ENCODE peak calls at places on chromosomes 6 and 20, in seven cellular contexts. V, L, B, S, N, A and C are unnamed samples.

GRCh38 chr6:30006170-30007131 is 54.6 kb upstream of the POLR1H start:
- DNase-seq in V (peak; percentile 40), L (peak; percentile 25), B (no peak), S (peak; percentile 60), N (peak; percentile 24), A (peak; percentile 34), C (peak; percentile 3)

GRCh38 chr20:32062776-32063170 is 10.7 kb downstream of the HCK start:
- DNase-seq in V (no peak), L (no peak), B (no peak), S (no peak), N (no peak), A (peak; percentile 30), C (no peak)

GRCh38 chr6:161547617-161548016 is 273.8 kb upstream of the AGPAT4 start:
- DNase-seq in V (no peak), L (peak; percentile 72), B (no peak), S (no peak), N (no peak), A (no peak), C (no peak)

GRCh38 chr6:14458669-14459266 is 341.2 kb downstream of the CD83 start:
- DNase-seq in V (no peak), L (no peak), B (no peak), S (no peak), N (peak; percentile 78), A (no peak), C (peak; percentile 97)

GRCh38 chr6:127641905-127642304 is 64.9 kb downstream of the C6orf58 start:
- DNase-seq in V (peak; percentile 65), L (peak; percentile 65), B (peak; percentile 21), S (peak; percentile 52), N (peak; percentile 45), A (peak; percentile 1), C (peak; percentile 36)

GRCh38 chr6:14792118-14792955 is 453.5 kb upstream of the JARID2 start:
- DNase-seq in V (no peak), L (no peak), B (no peak), S (no peak), N (no peak), A (no peak), C (no peak)

GRCh38 chr6:67640462-67640861 is 994.6 kb upstream of the ADGRB3 start:
- DNase-seq in V (no peak), L (no peak), B (no peak), S (no peak), N (peak; percentile 33), A (no peak), C (peak; percentile 4)

GRCh38 chr6:108562503-108562993 is 1.8 kb downstream of the FOXO3 start:
- DNase-seq in V (peak; percentile 92), L (peak; percentile 99), B (peak; percentile 47), S (peak; percentile 79), N (peak; percentile 79), A (peak; percentile 39), C (peak; percentile 81)

GRCh38 chr6:42179956-42180335 is 6.8 kb downstream of the GUCA1A start:
- DNase-seq in V (no peak), L (no peak), B (no peak), S (no peak), N (no peak), A (no peak), C (peak; percentile 32)

GRCh38 chr6:39377530-39377929 is 55.0 kb upstream of the KCNK16 start:
- DNase-seq in V (peak; percentile 84), L (peak; percentile 90), B (peak; percentile 74), S (peak; percentile 76), N (peak; percentile 85), A (peak; percentile 67), C (peak; percentile 44)

GRCh38 chr6:56311086-56311485 is 63.7 kb upstream of the COL21A1 start:
- DNase-seq in V (no peak), L (no peak), B (no peak), S (no peak), N (no peak), A (no peak), C (no peak)
- H3K18ac ChIP-seq in V (no peak overlapping the region), L (no peak overlapping the region), B (no peak overlapping the region), S (no peak overlapping the region), N (no peak overlapping the region), A (no peak overlapping the region), C (no peak overlapping the region)

DNA sequence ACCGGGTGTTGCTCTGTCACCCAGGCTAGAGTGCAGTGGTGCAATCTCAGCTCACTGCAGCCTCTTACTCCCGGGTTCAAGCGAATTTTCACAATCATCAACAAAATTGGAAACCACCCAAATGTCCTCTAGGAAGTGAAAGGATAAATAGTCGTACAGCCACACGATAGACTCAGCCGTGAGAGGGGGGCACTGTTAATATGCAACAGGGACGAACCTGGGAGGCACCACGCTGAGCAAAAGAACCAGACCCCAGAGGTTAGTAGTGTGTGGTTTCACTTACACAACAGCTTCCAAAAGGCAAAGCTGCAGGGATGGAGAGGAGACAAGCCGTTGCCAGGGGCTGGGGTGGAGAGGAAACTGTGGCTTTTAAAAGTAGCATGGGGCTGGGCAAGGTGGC is 30.1 kb upstream of the NTSR1 start:
- DNase-seq in V (no peak), L (no peak), B (no peak), S (no peak), N (no peak), A (no peak), C (no peak)
- H3K79me1 ChIP-seq in V (no peaks in the 10 kb centered on the region), L (no peaks in the 10 kb centered on the region), B (peaks cover 3% of the 10 kb centered on the region), S (no peaks in the 10 kb centered on the region), N (no peaks in the 10 kb centered on the region), A (no peaks in the 10 kb centered on the region), C (no peaks in the 10 kb centered on the region)

GRCh38 chr6:170000071-170000843 is 248.8 kb downstream of the ERMARD start:
- DNase-seq in V (peak; percentile 14), L (no peak), B (no peak), S (no peak), N (no peak), A (no peak), C (no peak)
- H3K18ac ChIP-seq in V (no peak overlapping the region), L (no peak overlapping the region), B (no peak overlapping the region), S (no peak overlapping the region), N (no peak overlapping the region), A (no peak overlapping the region), C (no peak overlapping the region)

GRCh38 chr20:41126719-41127118 is 10.6 kb upstream of the PLCG1 start:
- DNase-seq in V (no peak), L (no peak), B (no peak), S (peak; percentile 22), N (no peak), A (no peak), C (no peak)
- H3K79me1 ChIP-seq in V (no peaks in the 10 kb centered on the region), L (no peaks in the 10 kb centered on the region), B (no peaks in the 10 kb centered on the region), S (no peaks in the 10 kb centered on the region), N (peaks cover 9% of the 10 kb centered on the region), A (no peaks in the 10 kb centered on the region), C (peaks cover 8% of the 10 kb centered on the region)

DNA sequence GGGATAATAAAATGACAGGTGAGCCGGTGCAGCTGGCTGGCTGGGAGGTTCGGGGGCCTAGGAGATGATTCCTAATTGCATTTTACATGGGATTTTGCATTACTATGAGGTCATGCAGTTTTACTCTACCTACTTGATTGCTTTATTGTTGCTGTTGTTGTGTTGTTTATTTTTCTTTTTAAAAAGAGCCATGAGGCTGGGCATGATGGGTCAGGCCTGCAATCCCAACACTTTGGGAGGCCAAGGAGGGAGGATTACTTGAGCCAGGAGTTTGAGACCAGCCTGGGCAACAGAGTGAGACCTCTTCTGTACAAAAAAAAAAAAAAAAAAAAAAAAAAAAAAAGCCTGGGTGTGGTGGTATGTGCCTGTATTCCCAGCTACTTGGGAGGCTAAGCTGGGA is 104.8 kb downstream of the GJA1 start:
- DNase-seq in V (no peak), L (no peak), B (no peak), S (no peak), N (no peak), A (no peak), C (no peak)
- H3K18ac ChIP-seq in V (no peak overlapping the region), L (no peak overlapping the region), B (no peak overlapping the region), S (no peak overlapping the region), N (no peak overlapping the region), A (no peak overlapping the region), C (no peak overlapping the region)

DNA sequence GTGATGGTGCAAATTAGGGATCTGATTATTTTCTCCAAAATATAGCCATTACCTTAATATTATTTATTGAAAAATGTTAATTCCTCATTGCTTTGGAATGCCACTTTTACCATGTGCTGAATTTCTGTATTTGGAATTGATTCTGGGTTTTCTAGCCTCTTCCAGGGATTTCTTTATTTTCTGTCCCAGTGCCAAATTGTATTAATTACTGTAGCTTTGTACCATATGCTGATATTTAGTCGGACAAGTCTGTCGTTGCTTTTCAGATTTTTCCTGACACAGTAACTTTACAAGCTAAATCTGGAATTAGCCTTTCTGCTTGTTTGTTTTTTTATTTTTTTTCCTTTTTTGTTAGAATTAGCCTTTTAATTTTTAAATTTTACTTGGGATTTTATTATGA is 10.9 kb upstream of the TMEM14B start:
- DNase-seq in V (no peak), L (no peak), B (no peak), S (no peak), N (no peak), A (no peak), C (no peak)
- H3K79me1 ChIP-seq in V (no peaks in the 10 kb centered on the region), L (no peaks in the 10 kb centered on the region), B (no peaks in the 10 kb centered on the region), S (no peaks in the 10 kb centered on the region), N (peaks cover 6% of the 10 kb centered on the region), A (peaks cover 5% of the 10 kb centered on the region), C (peaks cover 11% of the 10 kb centered on the region)